ENCODE peak calls at places on chromosomes 5 and 9, in eight cellular contexts. S is adipocyte; W is colonic mucosa; C is heart left ventricle; U is IMR-90; J is PC-3; K is uterus; X is effector memory CD4-positive, alpha-beta T cell. I is an unnamed sample.
A peak's percentile ranks its signal among the peaks of the same experiment; 100 is the strongest.

GRCh38 chr5:132272341-132273210 is 15.1 kb downstream of the PDLIM4 start:
- DNase-seq in S (peak; percentile 78), W (peak; percentile 83), C (no peak), U (peak; percentile 39), J (peak; percentile 56), K (peak; percentile 60), X (peak; percentile 47), I (peak; percentile 70)

GRCh38 chr5:61322738-61323429 is 9.2 kb upstream of the ZSWIM6 start:
- DNase-seq in S (no peak), W (peak; percentile 78), C (peak; percentile 46), U (peak; percentile 66), J (peak; percentile 71), K (no peak), X (no peak), I (peak; percentile 94)

GRCh38 chr9:79610019-79610760 is 38.4 kb downstream of the TLE4 start:
- DNase-seq in S (peak; percentile 90), W (no peak), C (no peak), U (peak; percentile 45), J (no peak), K (no peak), X (no peak), I (no peak)

GRCh38 chr5:36006161-36006560 is 15.0 kb upstream of the UGT3A1 start:
- DNase-seq in S (no peak), W (no peak), C (no peak), U (no peak), J (no peak), K (no peak), X (no peak), I (no peak)

GRCh38 chr5:134098690-134099089 is 15.8 kb upstream of the TCF7 start:
- DNase-seq in S (no peak), W (no peak), C (no peak), U (no peak), J (no peak), K (no peak), X (no peak), I (no peak)

GRCh38 chr9:112831281-112831851 is 59.3 kb downstream of the SLC46A2 start:
- DNase-seq in S (peak; percentile 35), W (peak; percentile 85), C (peak; percentile 60), U (no peak), J (peak; percentile 52), K (peak; percentile 23), X (no peak), I (peak; percentile 52)

GRCh38 chr5:76742586-76742985 is 26.7 kb downstream of the F2R start:
- DNase-seq in S (peak; percentile 10), W (no peak), C (no peak), U (peak; percentile 78), J (no peak), K (no peak), X (no peak), I (no peak)

GRCh38 chr5:150352531-150353394 is 4.7 kb upstream of the TCOF1 start:
- DNase-seq in S (no peak), W (peak; percentile 36), C (no peak), U (peak; percentile 30), J (no peak), K (no peak), X (no peak), I (no peak)

GRCh38 chr5:172870261-172870806 is 36.3 kb downstream of the ERGIC1 start:
- DNase-seq in S (peak; percentile 81), W (no peak), C (peak; percentile 63), U (peak; percentile 97), J (peak; percentile 91), K (peak; percentile 81), X (no peak), I (peak; percentile 97)

GRCh38 chr5:149728303-149728702 is 1.8 kb upstream of the PPARGC1B start:
- DNase-seq in S (no peak), W (peak; percentile 91), C (no peak), U (no peak), J (no peak), K (no peak), X (no peak), I (no peak)

GRCh38 chr9:4555251-4555650 is 65.0 kb downstream of the SLC1A1 start:
- DNase-seq in S (peak; percentile 58), W (no peak), C (peak; percentile 43), U (peak; percentile 17), J (no peak), K (peak; percentile 51), X (no peak), I (peak; percentile 91)

GRCh38 chr9:14677396-14677795 is 15.8 kb downstream of the ZDHHC21 start:
- DNase-seq in S (no peak), W (no peak), C (no peak), U (no peak), J (no peak), K (no peak), X (no peak), I (no peak)

GRCh38 chr9:89598926-89599325 is 5.9 kb upstream of the GADD45G start:
- DNase-seq in S (no peak), W (no peak), C (no peak), U (no peak), J (no peak), K (no peak), X (no peak), I (no peak)

GRCh38 chr5:142587354-142587965 is 98.4 kb downstream of the FGF1 start:
- DNase-seq in S (peak; percentile 39), W (peak; percentile 49), C (no peak), U (peak; percentile 59), J (peak; percentile 63), K (no peak), X (no peak), I (peak; percentile 49)

GRCh38 chr9:77893706-77894105 is 137.9 kb downstream of the GNAQ start:
- DNase-seq in S (no peak), W (no peak), C (no peak), U (no peak), J (no peak), K (no peak), X (no peak), I (no peak)

GRCh38 chr5:60675286-60675685 is 24.7 kb downstream of the DEPDC1B start:
- DNase-seq in S (no peak), W (no peak), C (no peak), U (no peak), J (no peak), K (no peak), X (no peak), I (no peak)

GRCh38 chr9:133476531-133476930 is 2.4 kb downstream of the SLC2A6 start:
- DNase-seq in S (no peak), W (no peak), C (no peak), U (peak; percentile 24), J (no peak), K (no peak), X (no peak), I (no peak)

GRCh38 chr9:133474853-133475252 is 4.0 kb downstream of the SLC2A6 start:
- DNase-seq in S (no peak), W (no peak), C (no peak), U (no peak), J (no peak), K (no peak), X (no peak), I (no peak)

GRCh38 chr9:133474215-133474614 is 4.7 kb downstream of the SLC2A6 start:
- DNase-seq in S (no peak), W (no peak), C (no peak), U (no peak), J (no peak), K (no peak), X (no peak), I (no peak)

GRCh38 chr9:133476036-133476435 is 2.9 kb downstream of the SLC2A6 start:
- DNase-seq in S (no peak), W (no peak), C (no peak), U (no peak), J (no peak), K (no peak), X (no peak), I (no peak)

DNA sequence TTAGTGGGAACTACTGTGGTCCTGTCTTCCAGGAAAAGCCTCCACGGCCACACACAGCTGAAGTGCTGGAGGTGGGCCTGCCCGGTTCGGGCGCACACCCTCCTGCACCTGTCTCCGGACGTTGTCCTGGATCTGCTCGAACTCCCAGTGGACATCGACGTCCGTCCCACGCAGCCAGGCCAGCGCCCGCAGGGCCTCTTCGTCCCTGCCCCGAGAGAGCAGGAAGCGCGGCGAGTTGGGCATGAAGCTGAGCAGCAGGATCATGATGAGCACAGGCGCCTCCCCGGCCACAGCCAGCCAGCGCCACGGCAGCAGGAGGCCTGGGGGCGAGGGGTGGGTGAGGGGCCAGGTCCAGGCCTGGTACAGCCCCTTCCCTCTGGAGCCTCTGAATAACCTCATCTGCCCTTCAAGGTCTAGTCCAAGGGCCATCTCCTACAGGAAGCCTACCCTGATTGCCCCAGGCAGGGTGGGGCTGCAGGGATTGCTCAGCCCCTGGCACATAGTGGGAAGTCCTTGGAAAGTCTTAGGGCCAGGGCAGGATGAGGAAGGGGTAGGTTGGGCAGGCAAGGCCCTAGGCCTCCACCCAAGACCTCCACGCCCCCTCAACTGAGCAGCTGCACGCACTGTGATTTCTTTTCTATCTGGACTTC is 3.5 kb downstream of the SLC2A6 start:
- DNase-seq in S (no peak), W (no peak), C (no peak), U (no peak), J (no peak), K (no peak), X (no peak), I (no peak)
- H3K4me1 ChIP-seq in S (peaks cover 36% of the 10 kb centered on the region), W (peaks cover 15% of the 10 kb centered on the region), C (peaks cover 3% of the 10 kb centered on the region), U (peaks cover 3% of the 10 kb centered on the region), J (peaks cover 10% of the 10 kb centered on the region), K (peaks cover 5% of the 10 kb centered on the region), X (peaks cover 14% of the 10 kb centered on the region), I (peaks cover 6% of the 10 kb centered on the region)

GRCh38 chr9:99056876-99057664 is 47.8 kb upstream of the TGFBR1 start:
- DNase-seq in S (peak; percentile 23), W (no peak), C (no peak), U (peak; percentile 91), J (peak; percentile 64), K (no peak), X (no peak), I (no peak)
- H3K4me1 ChIP-seq in S (peaks cover 12% of the 10 kb centered on the region), W (no peaks in the 10 kb centered on the region), C (peaks cover 7% of the 10 kb centered on the region), U (peaks cover 14% of the 10 kb centered on the region), J (peaks cover 71% of the 10 kb centered on the region), K (no peaks in the 10 kb centered on the region), X (peaks cover 44% of the 10 kb centered on the region), I (no peaks in the 10 kb centered on the region)

GRCh38 chr9:136246849-136247550 is 1.4 kb upstream of the QSOX2 start:
- DNase-seq in S (no peak), W (no peak), C (no peak), U (no peak), J (no peak), K (no peak), X (no peak), I (no peak)

GRCh38 chr9:136247551-136247916 is 1.9 kb upstream of the QSOX2 start:
- DNase-seq in S (no peak), W (no peak), C (no peak), U (no peak), J (no peak), K (no peak), X (no peak), I (no peak)

GRCh38 chr9:136249881-136250559 is 4.4 kb upstream of the QSOX2 start:
- DNase-seq in S (peak; percentile 29), W (no peak), C (no peak), U (no peak), J (no peak), K (no peak), X (no peak), I (no peak)

GRCh38 chr9:136248951-136249880 is 3.6 kb upstream of the QSOX2 start:
- DNase-seq in S (no peak), W (no peak), C (no peak), U (no peak), J (no peak), K (no peak), X (no peak), I (no peak)

GRCh38 chr9:136247947-136248637 is 2.5 kb upstream of the QSOX2 start:
- DNase-seq in S (no peak), W (no peak), C (no peak), U (no peak), J (no peak), K (no peak), X (no peak), I (no peak)
- H3K4me1 ChIP-seq in S (peaks cover 14% of the 10 kb centered on the region), W (no peaks in the 10 kb centered on the region), C (peaks cover 10% of the 10 kb centered on the region), U (peaks cover 3% of the 10 kb centered on the region), J (peaks cover 19% of the 10 kb centered on the region), K (peaks cover 11% of the 10 kb centered on the region), X (peaks cover 25% of the 10 kb centered on the region), I (peaks cover 9% of the 10 kb centered on the region)

GRCh38 chr9:2028888-2029287 is 13.7 kb downstream of the SMARCA2 start:
- DNase-seq in S (no peak), W (no peak), C (no peak), U (no peak), J (no peak), K (no peak), X (no peak), I (no peak)
- H3K4me1 ChIP-seq in S (peaks cover 29% of the 10 kb centered on the region), W (no peaks in the 10 kb centered on the region), C (peaks cover 29% of the 10 kb centered on the region), U (no peaks in the 10 kb centered on the region), J (no peaks in the 10 kb centered on the region), K (peaks cover 14% of the 10 kb centered on the region), X (peaks cover 26% of the 10 kb centered on the region), I (peaks cover 25% of the 10 kb centered on the region)

I was measured in endothelial cell of umbilical vein.